ENCODE peak calls at places on chromosomes 11 and 22, in seven cellular contexts. G is Peyer's patch, N is heart left ventricle, R is transverse colon, K is ovary, M is adrenal gland, T is A549. D is an unnamed sample.

GRCh38 chr11:65375012-65375411 is 7.4 kb downstream of the SLC25A45 start:
- DNase-seq in T (no peak), M (no peak), K (no peak), N (no peak), R (peak; percentile 56), G (no peak), D (no peak)

GRCh38 chr22:48667289-48667688 is 1160.4 kb downstream of the BRD1 start:
- DNase-seq in R (no peak), T (no peak), N (no peak), G (no peak), M (no peak), K (no peak), D (no peak)

GRCh38 chr11:108606495-108607160 is 13.1 kb upstream of the EXPH5 start:
- DNase-seq in K (no peak), T (no peak), R (no peak), M (no peak), N (no peak), G (no peak), D (no peak)

GRCh38 chr11:116696381-116696941 is 76.3 kb downstream of the BUD13 start:
- DNase-seq in G (no peak), T (no peak), N (peak; percentile 31), R (no peak), K (no peak), M (no peak), D (no peak)

GRCh38 chr11:2109541-2110019 is 29.6 kb downstream of the IGF2 start:
- DNase-seq in T (no peak), K (no peak), R (no peak), G (no peak), M (no peak), N (peak; percentile 70), D (no peak)

GRCh38 chr11:123180166-123180565 is 14.9 kb downstream of the CLMP start:
- DNase-seq in N (no peak), G (no peak), T (no peak), M (no peak), R (no peak), K (no peak), D (no peak)

GRCh38 chr11:114440121-114440860 is 1.0 kb downstream of the REXO2 start:
- DNase-seq in G (no peak), M (no peak), K (no peak), T (no peak), R (no peak), N (no peak), D (no peak)

GRCh38 chr11:76524919-76525318 is 80.1 kb downstream of the EMSY start:
- DNase-seq in N (no peak), G (no peak), R (no peak), T (peak; percentile 16), M (no peak), K (no peak), D (peak; percentile 66)

GRCh38 chr11:69450064-69450856 is 31.2 kb upstream of the LINC01488 start:
- DNase-seq in R (no peak), T (no peak), N (peak; percentile 68), K (no peak), M (no peak), G (no peak), D (peak; percentile 65)

GRCh38 chr11:72395993-72396392 is 38.3 kb downstream of the CLPB start:
- DNase-seq in K (no peak), R (no peak), N (no peak), T (no peak), M (no peak), G (no peak), D (peak; percentile 50)

GRCh38 chr22:46542011-46542985 is 4.9 kb upstream of the CELSR1 start:
- DNase-seq in M (peak; percentile 74), T (peak; percentile 72), N (peak; percentile 89), K (peak; percentile 57), R (peak; percentile 76), G (peak; percentile 67), D (peak; percentile 80)

GRCh38 chr22:43884600-43885318 is 7.1 kb downstream of the PNPLA5 start:
- DNase-seq in G (peak; percentile 20), M (peak; percentile 37), N (peak; percentile 78), R (peak; percentile 49), T (peak; percentile 48), K (peak; percentile 81), D (peak; percentile 49)

GRCh38 chr11:102810943-102811528 is 13.1 kb upstream of the MMP1 start:
- DNase-seq in N (no peak), G (no peak), M (no peak), K (no peak), T (peak; percentile 12), R (no peak), D (no peak)

GRCh38 chr11:14065692-14066091 is 103.2 kb downstream of the SPON1 start:
- DNase-seq in G (no peak), K (no peak), T (no peak), R (no peak), N (no peak), M (no peak), D (no peak)

GRCh38 chr11:80136991-80137390 is 696.2 kb upstream of the TENM4 start:
- DNase-seq in R (no peak), T (no peak), N (no peak), K (no peak), M (no peak), G (no peak), D (peak; percentile 8)

DNA sequence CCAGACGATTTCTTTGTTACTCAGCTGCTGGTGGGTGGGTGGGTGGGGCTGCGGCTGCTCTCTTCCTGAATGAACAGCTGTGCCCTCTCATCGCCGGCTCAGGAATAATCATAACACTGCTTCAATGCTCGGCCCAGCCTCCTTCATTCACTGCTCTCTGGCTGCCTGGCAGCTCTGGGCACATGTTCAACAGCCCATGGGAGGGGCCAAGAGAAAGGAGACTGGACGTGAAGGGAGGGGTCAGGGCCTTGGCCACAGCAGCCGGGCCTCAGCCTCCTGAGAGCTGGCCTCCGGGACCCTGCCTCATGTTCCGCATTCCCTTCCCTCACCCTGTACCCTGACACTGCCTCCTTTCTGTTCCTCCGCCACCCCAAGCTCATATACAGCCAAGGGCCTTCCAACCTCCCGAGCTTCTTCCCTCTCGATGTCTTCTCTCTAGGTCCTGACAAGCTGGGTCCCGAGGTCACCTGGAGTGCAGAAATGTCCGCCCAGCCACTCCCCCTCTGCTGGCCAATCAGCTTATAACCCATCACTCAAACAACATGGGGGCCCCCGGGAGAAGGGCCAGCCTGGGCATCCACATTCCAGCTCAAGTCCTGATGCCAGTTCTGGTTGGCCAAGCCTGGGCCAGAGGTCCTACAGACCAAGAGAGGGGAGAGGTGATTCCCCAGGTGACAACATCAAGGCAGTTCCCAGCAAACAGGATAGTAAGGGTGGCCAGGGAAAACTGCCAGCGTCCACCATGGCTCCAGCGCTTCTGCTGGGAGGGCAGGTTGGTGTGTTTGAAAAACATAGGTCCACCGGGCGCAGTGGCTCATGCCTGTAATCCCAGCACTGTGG is 3.2 kb upstream of the CSDC2 start:
- DNase-seq in G (peak; percentile 24), T (no peak), R (peak; percentile 46), K (peak; percentile 95), M (peak; percentile 88), N (peak; percentile 88), D (peak; percentile 66)
- H3K4me3 ChIP-seq in G (no peak overlapping the region), T (no peak overlapping the region), R (no peak overlapping the region), K (no peak overlapping the region), M (no peak overlapping the region), N (no peak overlapping the region), D (no peak overlapping the region)

GRCh38 chr11:68006606-68007166 is 2.8 kb upstream of the UNC93B1 start:
- DNase-seq in K (peak; percentile 8), T (no peak), G (no peak), R (no peak), N (no peak), M (no peak), D (no peak)

GRCh38 chr11:68002575-68002942 is 1.3 kb downstream of the UNC93B1 start:
- DNase-seq in N (no peak), R (no peak), M (peak; percentile 25), T (no peak), K (no peak), G (peak; percentile 75), D (no peak)

GRCh38 chr11:68002943-68003845 is 703 bp downstream of the UNC93B1 start:
- DNase-seq in N (peak; percentile 78), G (peak; percentile 72), T (peak; percentile 53), R (peak; percentile 77), M (peak; percentile 25), K (peak; percentile 37), D (peak; percentile 67)

GRCh38 chr11:68003846-68004550 is at the start of gene UNC93B1:
- DNase-seq in G (peak; percentile 91), K (peak; percentile 78), T (peak; percentile 92), N (peak; percentile 96), R (peak; percentile 93), M (peak; percentile 94), D (peak; percentile 88)

DNA sequence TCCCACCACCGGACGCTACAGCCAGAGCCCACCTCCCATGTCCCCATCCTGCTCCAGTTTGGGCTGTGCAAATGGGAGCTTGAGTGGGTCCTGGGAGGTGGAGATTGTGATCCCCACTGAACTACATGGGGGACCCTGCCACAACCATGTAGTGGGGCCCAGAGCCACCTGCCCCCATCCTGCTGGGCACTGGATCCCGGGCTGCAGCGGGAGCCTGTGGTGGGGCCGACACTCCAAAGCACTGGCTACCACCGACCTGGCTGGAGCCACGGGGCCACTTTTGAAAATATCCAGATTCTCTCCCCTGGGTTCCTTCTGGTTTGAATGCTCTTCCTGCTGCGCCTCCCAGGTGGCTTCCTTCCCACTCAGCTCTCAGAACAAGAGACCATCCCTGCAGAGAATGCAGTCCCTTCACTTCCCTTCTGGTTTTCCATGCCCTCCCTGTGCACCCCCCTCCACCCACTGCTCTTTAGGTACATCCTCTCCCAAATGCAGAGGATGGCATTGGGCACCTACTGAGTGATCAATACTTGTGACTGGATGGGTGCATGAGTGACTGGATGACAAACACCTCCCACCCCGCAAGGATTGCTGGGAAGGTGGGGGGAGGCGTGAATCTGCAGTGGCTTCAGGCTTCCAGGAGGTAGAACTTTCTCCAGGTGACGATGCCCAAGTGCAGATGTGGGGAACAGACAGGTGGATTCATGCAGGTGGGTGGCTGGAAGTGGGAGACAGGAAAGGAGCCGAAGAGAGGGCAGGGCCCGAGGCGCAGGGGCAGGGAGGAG is 846 bp upstream of the UNC93B1 start:
- DNase-seq in K (no peak), G (no peak), T (no peak), M (peak; percentile 13), R (no peak), N (no peak), D (no peak)
- TF ChIP-seq POLR2A in K (no peak), G (no peak), T (no peak), M (no peak), R (no peak), N (no peak), D (no peak)

GRCh38 chr11:73629907-73630306 is 16.5 kb upstream of the PLEKHB1 start:
- DNase-seq in N (no peak), R (no peak), K (no peak), G (no peak), T (no peak), M (no peak), D (no peak)
- H3K4me3 ChIP-seq in N (no peak overlapping the region), R (no peak overlapping the region), K (no peak overlapping the region), G (no peak overlapping the region), T (no peak overlapping the region), M (no peak overlapping the region), D (no peak overlapping the region)

DNA sequence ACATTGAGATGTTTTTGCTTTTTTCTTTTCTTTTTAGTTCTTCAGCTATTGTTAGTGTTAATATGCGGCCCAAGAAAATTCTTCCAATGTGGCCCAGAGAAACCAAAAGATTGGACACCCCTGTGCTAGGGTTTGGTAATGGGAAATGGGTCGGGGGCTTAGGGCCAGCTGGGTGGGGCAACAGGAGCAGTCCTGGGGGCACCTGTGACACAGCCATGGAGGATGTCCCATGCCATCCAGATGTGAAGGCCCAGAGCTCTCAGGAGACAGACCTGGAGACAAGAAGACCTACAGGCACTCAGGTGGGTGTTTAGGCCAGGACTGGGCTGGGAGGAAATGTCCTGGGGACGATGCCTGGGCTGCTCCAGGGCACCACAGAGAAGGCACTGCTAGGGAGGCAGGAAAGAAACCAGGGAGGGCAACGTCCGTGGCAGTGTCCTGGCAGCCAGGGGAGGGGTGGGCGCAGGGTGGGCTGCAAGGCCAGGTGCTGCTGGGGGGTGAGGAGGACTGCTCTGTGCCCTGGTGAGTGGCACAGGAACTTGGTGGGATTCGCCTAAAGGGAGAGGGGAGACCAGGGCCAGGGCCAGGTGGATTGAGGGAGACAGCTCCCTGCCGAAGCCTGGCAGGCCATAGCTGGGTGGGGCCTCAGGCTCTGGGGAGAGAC is 21.4 kb downstream of the RELT start:
- DNase-seq in K (no peak), N (no peak), M (peak; percentile 10), R (no peak), G (no peak), T (no peak), D (no peak)
- TF ChIP-seq POLR2A in K (no peak), N (no peak), M (no peak), R (no peak), G (no peak), T (no peak), D (no peak)